ENCODE peak calls at places on chromosome 16, in eight cellular contexts. M, S, Q, T, F, U, J and I are unnamed samples.

GRCh38 chr16:30418350-30419181 is 11.2 kb downstream of the ZNF771 start:
- DNase-seq in J (no peak), F (peak; percentile 36), U (no peak), M (no peak), S (no peak), T (no peak), Q (no peak), I (no peak)

GRCh38 chr16:78962457-78962929 is 638.0 kb downstream of the MAF start:
- DNase-seq in J (no peak), U (no peak), T (no peak), S (no peak), M (no peak), Q (no peak), F (no peak), I (no peak)

GRCh38 chr16:67399218-67399733 is 6.0 kb upstream of the TPPP3 start:
- DNase-seq in T (no peak), J (peak; percentile 95), Q (no peak), S (no peak), U (peak; percentile 57), M (peak; percentile 78), F (peak; percentile 37), I (no peak)

GRCh38 chr16:74275031-74275636 is 21.5 kb upstream of the PSMD7 start:
- DNase-seq in Q (no peak), S (no peak), T (no peak), M (no peak), U (no peak), F (peak; percentile 44), J (no peak), I (no peak)

GRCh38 chr16:76535-77272 is 1.3 kb upstream of the MPG start:
- DNase-seq in J (no peak), F (no peak), T (peak; percentile 66), U (peak; percentile 66), S (no peak), Q (no peak), M (peak; percentile 86), I (peak; percentile 76)

GRCh38 chr16:51359141-51359960 is 208.3 kb upstream of the SALL1 start:
- DNase-seq in M (peak; percentile 49), U (no peak), Q (peak; percentile 82), T (no peak), F (no peak), S (no peak), J (peak; percentile 69), I (peak; percentile 49)

GRCh38 chr16:24668481-24669001 is 60.9 kb upstream of the TNRC6A start:
- DNase-seq in Q (peak; percentile 82), F (no peak), U (no peak), J (no peak), M (no peak), S (no peak), T (no peak), I (peak; percentile 81)

GRCh38 chr16:30697264-30698138 is 1.5 kb upstream of the SRCAP start:
- DNase-seq in U (no peak), J (no peak), T (no peak), F (no peak), S (no peak), Q (no peak), M (no peak), I (no peak)

GRCh38 chr16:88010971-88011483 is 59.8 kb downstream of the BANP start:
- DNase-seq in J (no peak), U (no peak), F (no peak), M (no peak), Q (peak; percentile 35), T (no peak), S (no peak), I (no peak)

GRCh38 chr16:1048442-1049112 is 24.0 kb upstream of the SSTR5 start:
- DNase-seq in S (no peak), M (no peak), F (peak; percentile 68), U (peak; percentile 39), J (peak; percentile 81), T (peak; percentile 14), Q (no peak), I (no peak)

GRCh38 chr16:17334096-17334495 is 136.7 kb downstream of the XYLT1 start:
- DNase-seq in M (no peak), J (no peak), F (no peak), S (no peak), T (no peak), Q (no peak), U (no peak), I (no peak)

GRCh38 chr16:70573451-70574121 is 50.0 kb downstream of the SF3B3 start:
- DNase-seq in T (peak; percentile 35), Q (peak; percentile 69), F (no peak), S (no peak), U (no peak), M (peak; percentile 62), J (no peak), I (no peak)

GRCh38 chr16:70572050-70572925 is 48.7 kb downstream of the SF3B3 start:
- DNase-seq in S (no peak), J (no peak), F (no peak), M (no peak), U (no peak), T (no peak), Q (peak; percentile 45), I (no peak)

GRCh38 chr16:70571623-70572022 is 48.0 kb downstream of the SF3B3 start:
- DNase-seq in F (no peak), Q (peak; percentile 46), S (no peak), M (no peak), T (no peak), J (no peak), U (no peak), I (no peak)

GRCh38 chr16:70570967-70571570 is 47.5 kb downstream of the SF3B3 start:
- DNase-seq in J (no peak), Q (peak; percentile 37), U (no peak), M (no peak), T (no peak), F (no peak), S (no peak), I (no peak)

DNA sequence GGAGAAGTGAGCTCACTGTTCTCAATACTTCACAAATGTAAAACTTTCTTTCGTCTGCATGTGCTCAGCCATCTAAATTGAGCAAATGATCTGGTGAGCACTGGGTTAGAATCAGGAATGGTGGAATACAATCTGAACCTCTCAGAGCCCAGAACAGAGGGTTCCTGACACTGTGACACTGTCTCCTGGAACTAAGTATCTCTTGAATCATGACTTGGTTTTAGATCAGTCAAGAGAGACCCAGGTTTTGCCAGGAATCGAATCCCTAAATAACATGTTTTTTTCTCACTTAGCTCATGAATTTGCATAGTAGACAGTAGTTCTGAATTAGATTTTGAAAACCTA is 49.3 kb downstream of the SF3B3 start:
- DNase-seq in M (no peak), S (no peak), J (no peak), F (no peak), U (no peak), T (no peak), Q (no peak), I (no peak)
- H3K9me3 ChIP-seq in M (no peaks in the 10 kb centered on the region), S (no peaks in the 10 kb centered on the region), J (no peaks in the 10 kb centered on the region), F (no peaks in the 10 kb centered on the region), U (no peaks in the 10 kb centered on the region), T (no peaks in the 10 kb centered on the region), Q (no peaks in the 10 kb centered on the region), I (no peaks in the 10 kb centered on the region)

GRCh38 chr16:57577214-57577613 is 34.8 kb downstream of the ADGRG5 start:
- DNase-seq in U (no peak), J (no peak), S (no peak), T (no peak), M (no peak), Q (no peak), F (no peak), I (peak; percentile 7)
- TF ChIP-seq POLR2A in U (no peak), J (no peak), S (no peak), T (no peak), M (no peak), Q (no peak), F (no peak), I (no peak)

GRCh38 chr16:62678796-62679195 is 642.6 kb upstream of the CDH8 start:
- DNase-seq in M (no peak), F (no peak), S (no peak), Q (no peak), J (no peak), U (no peak), T (no peak), I (no peak)
- H3K9me3 ChIP-seq in M (no peaks in the 10 kb centered on the region), F (peaks cover 4% of the 10 kb centered on the region), S (peaks cover 33% of the 10 kb centered on the region), Q (peaks cover 9% of the 10 kb centered on the region), J (no peaks in the 10 kb centered on the region), U (peaks cover 18% of the 10 kb centered on the region), T (peaks cover 94% of the 10 kb centered on the region), I (no peaks in the 10 kb centered on the region)

GRCh38 chr16:7443966-7444365 is 111.3 kb downstream of the RBFOX1 start:
- DNase-seq in U (no peak), M (no peak), S (no peak), T (no peak), Q (no peak), F (no peak), J (no peak), I (no peak)

GRCh38 chr16:7452090-7452489 is 119.4 kb downstream of the RBFOX1 start:
- DNase-seq in S (no peak), T (no peak), M (no peak), Q (no peak), U (no peak), F (no peak), J (no peak), I (no peak)

GRCh38 chr16:7449808-7450207 is 117.2 kb downstream of the RBFOX1 start:
- DNase-seq in J (no peak), S (no peak), U (no peak), F (no peak), M (no peak), Q (no peak), T (no peak), I (no peak)

DNA sequence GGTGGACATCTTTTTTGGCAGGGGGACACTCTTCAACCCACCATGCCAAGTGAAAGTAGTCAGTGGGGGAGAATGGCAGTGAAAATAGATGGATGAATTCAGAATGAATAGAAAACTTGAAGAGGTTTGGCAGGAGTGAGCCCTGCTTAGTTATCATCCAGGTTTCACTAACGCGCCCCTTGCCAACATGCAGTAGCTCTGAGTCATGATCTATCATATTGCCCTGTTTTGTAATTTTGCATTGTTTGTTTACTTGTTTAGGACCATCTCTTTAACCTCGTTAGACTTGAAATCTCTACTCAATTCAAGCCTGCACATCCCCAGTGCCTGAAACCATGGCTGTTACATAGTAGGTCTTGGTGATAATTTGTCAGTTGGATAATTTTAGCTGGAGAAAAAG is 116.7 kb downstream of the RBFOX1 start:
- DNase-seq in Q (no peak), U (no peak), F (no peak), M (no peak), T (no peak), S (no peak), J (no peak), I (no peak)
- TF ChIP-seq POLR2A in Q (no peak), U (no peak), F (no peak), M (no peak), T (no peak), S (no peak), J (no peak), I (no peak)

GRCh38 chr16:35749253-35750141 is 2290.1 kb downstream of the TP53TG3F start:
- DNase-seq in U (no peak), J (no peak), S (no peak), Q (peak; percentile 20), M (no peak), T (no peak), F (no peak), I (no peak)
- H3K9me3 ChIP-seq in U (peaks cover 72% of the 10 kb centered on the region), J (peaks cover 100% of the 10 kb centered on the region), S (peaks cover 74% of the 10 kb centered on the region), Q (no peaks in the 10 kb centered on the region), M (peaks cover 4% of the 10 kb centered on the region), T (peaks cover 100% of the 10 kb centered on the region), F (no peaks in the 10 kb centered on the region), I (no peaks in the 10 kb centered on the region)